ENCODE peak calls at places on chromosomes 11 and 22, in five cellular contexts. P is GM10248; F is NCI-H510A treated with DMSO at 0.1 percent for 48 hours; K is tibial artery; N is activated T-helper 1 cell treated with anti-CD3 and anti-CD28 coated beads, Interleukin-2, amount 50 U/mL, for 16 hours. E is an unnamed sample.

GRCh38 chr22:45928726-45929359 is 48.1 kb downstream of the WNT7B start:
- DNase-seq in P (no peak), F (no peak), K (no peak), N (no peak), E (no peak)

GRCh38 chr11:56521955-56522354 is 21.1 kb downstream of the OR5M11 start:
- DNase-seq in P (no peak), F (no peak), K (no peak), N (no peak), E (no peak)

GRCh38 chr11:83583953-83584352 is 297.8 kb upstream of the CCDC90B start:
- DNase-seq in P (peak; percentile 22), F (no peak), K (no peak), N (no peak), E (no peak)

GRCh38 chr11:250274-250673 is 13.5 kb downstream of the PSMD13 start:
- DNase-seq in P (no peak), F (no peak), K (no peak), N (no peak), E (no peak)

GRCh38 chr11:27596388-27596787 is 89.8 kb upstream of the LIN7C start:
- DNase-seq in P (no peak), F (no peak), K (no peak), N (no peak), E (no peak)

GRCh38 chr11:33329705-33330329 is 72.6 kb downstream of the HIPK3 start:
- DNase-seq in P (peak; percentile 43), F (peak; percentile 21), K (no peak), N (no peak), E (peak; percentile 58)

GRCh38 chr11:24754406-24754805 is 257.6 kb downstream of the LUZP2 start:
- DNase-seq in P (no peak), F (no peak), K (no peak), N (no peak), E (no peak)

GRCh38 chr11:62880231-62880802 is 379 bp upstream of the SLC3A2 start:
- DNase-seq in P (peak; percentile 68), F (no peak), K (peak; percentile 90), N (peak; percentile 16), E (no peak)

GRCh38 chr11:122633219-122633829 is 22.2 kb upstream of the UBASH3B start:
- DNase-seq in P (peak; percentile 53), F (no peak), K (no peak), N (no peak), E (peak; percentile 42)

GRCh38 chr11:100927579-100927978 is 202.0 kb downstream of the PGR start:
- DNase-seq in P (no peak), F (no peak), K (no peak), N (no peak), E (no peak)

GRCh38 chr22:28229566-28230483 is 310.8 kb upstream of the PITPNB start:
- DNase-seq in P (no peak), F (no peak), K (no peak), N (no peak), E (no peak)

GRCh38 chr22:48755332-48755949 is 1072.2 kb downstream of the BRD1 start:
- DNase-seq in P (no peak), F (no peak), K (peak; percentile 10), N (no peak), E (no peak)

GRCh38 chr11:74121804-74122203 is 49.0 kb downstream of the C2CD3 start:
- DNase-seq in P (no peak), F (no peak), K (no peak), N (no peak), E (no peak)

GRCh38 chr11:125261471-125262087 is 97.0 kb downstream of the PKNOX2 start:
- DNase-seq in P (no peak), F (no peak), K (no peak), N (no peak), E (no peak)

GRCh38 chr11:71253794-71254193 is 1.4 kb upstream of the SHANK2 start:
- DNase-seq in P (no peak), F (no peak), K (no peak), N (no peak), E (no peak)

GRCh38 chr11:117145393-117145761 is 1.3 kb downstream of the PAFAH1B2 start:
- DNase-seq in P (peak; percentile 21), F (peak; percentile 27), K (no peak), N (no peak), E (no peak)

GRCh38 chr11:327581-327923 is 6.9 kb upstream of the IFITM3 start:
- DNase-seq in P (no peak), F (no peak), K (no peak), N (no peak), E (no peak)

GRCh38 chr11:45901646-45902045 is 5.4 kb downstream of the FREY1 start:
- DNase-seq in P (no peak), F (no peak), K (no peak), N (no peak), E (no peak)

GRCh38 chr22:44505796-44506354 is 7.8 kb upstream of the RTL6 start:
- DNase-seq in P (no peak), F (no peak), K (no peak), N (no peak), E (no peak)

GRCh38 chr22:37745548-37746365 is 48.9 kb downstream of the TRIOBP start:
- DNase-seq in P (peak; percentile 96), F (peak; percentile 28), K (peak; percentile 90), N (peak; percentile 84), E (peak; percentile 84)

GRCh38 chr11:26326793-26327400 is 5.0 kb upstream of the ANO3 start:
- DNase-seq in P (no peak), F (no peak), K (no peak), N (no peak), E (no peak)

GRCh38 chr11:70303070-70303469 is 32.6 kb downstream of the PPFIA1 start:
- DNase-seq in P (no peak), F (no peak), K (no peak), N (no peak), E (no peak)

GRCh38 chr11:123111465-123111864 is 49.5 kb upstream of the HSPA8 start:
- DNase-seq in P (peak; percentile 75), F (peak; percentile 26), K (no peak), N (no peak), E (peak; percentile 53)